ENCODE peak calls at places on chromosomes 4 and X, in ten cellular contexts. One of them, this sample, is unnamed.

GRCh38 chr4:120096508-120097297 is 30.1 kb upstream of the MAD2L1 start:
- DNase-seq in brain microvascular endothelial cell: no peak
- DNase-seq in neural crest cell: no peak
- DNase-seq in COR-L47: no peak
- DNase-seq in DMS153: no peak
- DNase-seq in D721Med: no peak
- DNase-seq in left colon: no peak
- DNase-seq in activated CD4-positive, alpha-beta T cell treated with anti-CD3 and anti-CD28 coated beads, Interleukin-2, amount 50 U/mL, for 4 hours: no peak
- DNase-seq in astrocyte of the spinal cord: no peak
- DNase-seq in CD4-positive, CD25-positive, alpha-beta regulatory T cell: no peak
- DNase-seq in this sample: no peak

GRCh38 chrX:47169726-47170515 is 23.7 kb upstream of the UBA1 start:
- DNase-seq in DMS153: no peak
- DNase-seq in D721Med: no peak
- DNase-seq in brain microvascular endothelial cell: no peak
- DNase-seq in activated CD4-positive, alpha-beta T cell treated with anti-CD3 and anti-CD28 coated beads, Interleukin-2, amount 50 U/mL, for 4 hours: no peak
- DNase-seq in COR-L47: no peak
- DNase-seq in CD4-positive, CD25-positive, alpha-beta regulatory T cell: no peak
- DNase-seq in astrocyte of the spinal cord: peak
- DNase-seq in left colon: no peak
- DNase-seq in neural crest cell: no peak
- DNase-seq in this sample: no peak

GRCh38 chr4:113499166-113499565 is 262.4 kb downstream of the CAMK2D start:
- DNase-seq in DMS153: peak
- DNase-seq in neural crest cell: no peak
- DNase-seq in COR-L47: no peak
- DNase-seq in astrocyte of the spinal cord: no peak
- DNase-seq in activated CD4-positive, alpha-beta T cell treated with anti-CD3 and anti-CD28 coated beads, Interleukin-2, amount 50 U/mL, for 4 hours: no peak
- DNase-seq in left colon: no peak
- DNase-seq in brain microvascular endothelial cell: no peak
- DNase-seq in D721Med: no peak
- DNase-seq in CD4-positive, CD25-positive, alpha-beta regulatory T cell: no peak
- DNase-seq in this sample: no peak

GRCh38 chrX:17022205-17022604 is 75.7 kb downstream of the REPS2 start:
- DNase-seq in D721Med: no peak
- DNase-seq in activated CD4-positive, alpha-beta T cell treated with anti-CD3 and anti-CD28 coated beads, Interleukin-2, amount 50 U/mL, for 4 hours: no peak
- DNase-seq in astrocyte of the spinal cord: peak
- DNase-seq in DMS153: no peak
- DNase-seq in neural crest cell: no peak
- DNase-seq in CD4-positive, CD25-positive, alpha-beta regulatory T cell: no peak
- DNase-seq in brain microvascular endothelial cell: peak
- DNase-seq in COR-L47: no peak
- DNase-seq in left colon: no peak
- DNase-seq in this sample: no peak

GRCh38 chr4:163762756-163763155 is 268.3 kb downstream of the TMA16 start:
- DNase-seq in COR-L47: no peak
- DNase-seq in neural crest cell: no peak
- DNase-seq in astrocyte of the spinal cord: no peak
- DNase-seq in CD4-positive, CD25-positive, alpha-beta regulatory T cell: no peak
- DNase-seq in activated CD4-positive, alpha-beta T cell treated with anti-CD3 and anti-CD28 coated beads, Interleukin-2, amount 50 U/mL, for 4 hours: no peak
- DNase-seq in D721Med: no peak
- DNase-seq in brain microvascular endothelial cell: no peak
- DNase-seq in left colon: no peak
- DNase-seq in DMS153: no peak
- DNase-seq in this sample: no peak

GRCh38 chr4:88759039-88759631 is 61.5 kb upstream of the NAP1L5 start:
- DNase-seq in DMS153: peak
- DNase-seq in COR-L47: peak
- DNase-seq in left colon: no peak
- DNase-seq in activated CD4-positive, alpha-beta T cell treated with anti-CD3 and anti-CD28 coated beads, Interleukin-2, amount 50 U/mL, for 4 hours: no peak
- DNase-seq in D721Med: no peak
- DNase-seq in CD4-positive, CD25-positive, alpha-beta regulatory T cell: no peak
- DNase-seq in neural crest cell: no peak
- DNase-seq in astrocyte of the spinal cord: peak
- DNase-seq in brain microvascular endothelial cell: peak
- DNase-seq in this sample: no peak

GRCh38 chr4:181933471-181933870 is 309.7 kb upstream of the TENM3 start:
- DNase-seq in DMS153: no peak
- DNase-seq in COR-L47: no peak
- DNase-seq in activated CD4-positive, alpha-beta T cell treated with anti-CD3 and anti-CD28 coated beads, Interleukin-2, amount 50 U/mL, for 4 hours: no peak
- DNase-seq in astrocyte of the spinal cord: no peak
- DNase-seq in CD4-positive, CD25-positive, alpha-beta regulatory T cell: no peak
- DNase-seq in left colon: no peak
- DNase-seq in brain microvascular endothelial cell: no peak
- DNase-seq in D721Med: no peak
- DNase-seq in neural crest cell: no peak
- DNase-seq in this sample: no peak

GRCh38 chrX:68684291-68684918 is 36.9 kb downstream of the STARD8 start:
- DNase-seq in activated CD4-positive, alpha-beta T cell treated with anti-CD3 and anti-CD28 coated beads, Interleukin-2, amount 50 U/mL, for 4 hours: no peak
- DNase-seq in DMS153: no peak
- DNase-seq in CD4-positive, CD25-positive, alpha-beta regulatory T cell: no peak
- DNase-seq in D721Med: no peak
- DNase-seq in astrocyte of the spinal cord: no peak
- DNase-seq in brain microvascular endothelial cell: no peak
- DNase-seq in COR-L47: no peak
- DNase-seq in neural crest cell: peak
- DNase-seq in left colon: peak
- DNase-seq in this sample: no peak

GRCh38 chr4:24781999-24782745 is 13.2 kb upstream of the SOD3 start:
- DNase-seq in activated CD4-positive, alpha-beta T cell treated with anti-CD3 and anti-CD28 coated beads, Interleukin-2, amount 50 U/mL, for 4 hours: no peak
- DNase-seq in CD4-positive, CD25-positive, alpha-beta regulatory T cell: no peak
- DNase-seq in neural crest cell: no peak
- DNase-seq in brain microvascular endothelial cell: no peak
- DNase-seq in left colon: no peak
- DNase-seq in COR-L47: no peak
- DNase-seq in astrocyte of the spinal cord: no peak
- DNase-seq in D721Med: no peak
- DNase-seq in DMS153: no peak
- DNase-seq in this sample: no peak

GRCh38 chrX:55640854-55641253 is 17.7 kb downstream of the FOXR2 start:
- DNase-seq in neural crest cell: no peak
- DNase-seq in D721Med: no peak
- DNase-seq in astrocyte of the spinal cord: no peak
- DNase-seq in COR-L47: no peak
- DNase-seq in activated CD4-positive, alpha-beta T cell treated with anti-CD3 and anti-CD28 coated beads, Interleukin-2, amount 50 U/mL, for 4 hours: no peak
- DNase-seq in brain microvascular endothelial cell: no peak
- DNase-seq in CD4-positive, CD25-positive, alpha-beta regulatory T cell: no peak
- DNase-seq in left colon: no peak
- DNase-seq in DMS153: no peak
- DNase-seq in this sample: no peak

GRCh38 chr4:147546341-147546740 is 65.4 kb downstream of the EDNRA start:
- DNase-seq in astrocyte of the spinal cord: peak
- DNase-seq in CD4-positive, CD25-positive, alpha-beta regulatory T cell: no peak
- DNase-seq in left colon: no peak
- DNase-seq in D721Med: no peak
- DNase-seq in brain microvascular endothelial cell: peak
- DNase-seq in DMS153: no peak
- DNase-seq in neural crest cell: no peak
- DNase-seq in activated CD4-positive, alpha-beta T cell treated with anti-CD3 and anti-CD28 coated beads, Interleukin-2, amount 50 U/mL, for 4 hours: no peak
- DNase-seq in COR-L47: no peak
- DNase-seq in this sample: no peak

GRCh38 chr4:158915683-158916241 is 146.9 kb downstream of the FNIP2 start:
- DNase-seq in COR-L47: no peak
- DNase-seq in D721Med: no peak
- DNase-seq in activated CD4-positive, alpha-beta T cell treated with anti-CD3 and anti-CD28 coated beads, Interleukin-2, amount 50 U/mL, for 4 hours: no peak
- DNase-seq in neural crest cell: no peak
- DNase-seq in astrocyte of the spinal cord: no peak
- DNase-seq in DMS153: no peak
- DNase-seq in CD4-positive, CD25-positive, alpha-beta regulatory T cell: no peak
- DNase-seq in brain microvascular endothelial cell: no peak
- DNase-seq in left colon: no peak
- DNase-seq in this sample: no peak

GRCh38 chr4:82744284-82744963 is 54.2 kb downstream of the SCD5 start:
- DNase-seq in neural crest cell: no peak
- DNase-seq in DMS153: no peak
- DNase-seq in CD4-positive, CD25-positive, alpha-beta regulatory T cell: no peak
- DNase-seq in D721Med: no peak
- DNase-seq in COR-L47: no peak
- DNase-seq in brain microvascular endothelial cell: no peak
- DNase-seq in left colon: no peak
- DNase-seq in astrocyte of the spinal cord: peak
- DNase-seq in activated CD4-positive, alpha-beta T cell treated with anti-CD3 and anti-CD28 coated beads, Interleukin-2, amount 50 U/mL, for 4 hours: no peak
- DNase-seq in this sample: no peak

GRCh38 chr4:131534944-131535640 is 1614.0 kb upstream of the PCDH10 start:
- DNase-seq in astrocyte of the spinal cord: no peak
- DNase-seq in left colon: no peak
- DNase-seq in brain microvascular endothelial cell: no peak
- DNase-seq in DMS153: no peak
- DNase-seq in COR-L47: no peak
- DNase-seq in D721Med: no peak
- DNase-seq in activated CD4-positive, alpha-beta T cell treated with anti-CD3 and anti-CD28 coated beads, Interleukin-2, amount 50 U/mL, for 4 hours: no peak
- DNase-seq in CD4-positive, CD25-positive, alpha-beta regulatory T cell: no peak
- DNase-seq in neural crest cell: no peak
- DNase-seq in this sample: no peak

GRCh38 chr4:100900134-100900533 is 382.3 kb upstream of the EMCN start:
- DNase-seq in neural crest cell: no peak
- DNase-seq in COR-L47: no peak
- DNase-seq in astrocyte of the spinal cord: no peak
- DNase-seq in CD4-positive, CD25-positive, alpha-beta regulatory T cell: no peak
- DNase-seq in activated CD4-positive, alpha-beta T cell treated with anti-CD3 and anti-CD28 coated beads, Interleukin-2, amount 50 U/mL, for 4 hours: no peak
- DNase-seq in DMS153: no peak
- DNase-seq in D721Med: no peak
- DNase-seq in left colon: no peak
- DNase-seq in brain microvascular endothelial cell: no peak
- DNase-seq in this sample: no peak

GRCh38 chr4:56828784-56829535 is 7.5 kb upstream of the SPINK2 start:
- DNase-seq in COR-L47: no peak
- DNase-seq in CD4-positive, CD25-positive, alpha-beta regulatory T cell: no peak
- DNase-seq in activated CD4-positive, alpha-beta T cell treated with anti-CD3 and anti-CD28 coated beads, Interleukin-2, amount 50 U/mL, for 4 hours: no peak
- DNase-seq in D721Med: no peak
- DNase-seq in brain microvascular endothelial cell: peak
- DNase-seq in neural crest cell: no peak
- DNase-seq in DMS153: no peak
- DNase-seq in left colon: no peak
- DNase-seq in astrocyte of the spinal cord: peak
- DNase-seq in this sample: no peak

GRCh38 chr4:122776916-122777315 is 44.4 kb downstream of the BBS12 start:
- DNase-seq in CD4-positive, CD25-positive, alpha-beta regulatory T cell: no peak
- DNase-seq in activated CD4-positive, alpha-beta T cell treated with anti-CD3 and anti-CD28 coated beads, Interleukin-2, amount 50 U/mL, for 4 hours: no peak
- DNase-seq in DMS153: peak
- DNase-seq in left colon: peak
- DNase-seq in D721Med: no peak
- DNase-seq in brain microvascular endothelial cell: no peak
- DNase-seq in COR-L47: peak
- DNase-seq in neural crest cell: no peak
- DNase-seq in astrocyte of the spinal cord: no peak
- DNase-seq in this sample: no peak

GRCh38 chr4:57094482-57095223 is 15.5 kb downstream of the IGFBP7 start:
- DNase-seq in CD4-positive, CD25-positive, alpha-beta regulatory T cell: no peak
- DNase-seq in left colon: no peak
- DNase-seq in D721Med: no peak
- DNase-seq in DMS153: no peak
- DNase-seq in COR-L47: no peak
- DNase-seq in astrocyte of the spinal cord: peak
- DNase-seq in activated CD4-positive, alpha-beta T cell treated with anti-CD3 and anti-CD28 coated beads, Interleukin-2, amount 50 U/mL, for 4 hours: no peak
- DNase-seq in brain microvascular endothelial cell: peak
- DNase-seq in neural crest cell: no peak
- DNase-seq in this sample: no peak

GRCh38 chr4:10619220-10619619 is 65.3 kb downstream of the CLNK start:
- DNase-seq in COR-L47: peak
- DNase-seq in DMS153: peak
- DNase-seq in CD4-positive, CD25-positive, alpha-beta regulatory T cell: no peak
- DNase-seq in astrocyte of the spinal cord: peak
- DNase-seq in brain microvascular endothelial cell: peak
- DNase-seq in activated CD4-positive, alpha-beta T cell treated with anti-CD3 and anti-CD28 coated beads, Interleukin-2, amount 50 U/mL, for 4 hours: no peak
- DNase-seq in left colon: peak
- DNase-seq in D721Med: no peak
- DNase-seq in neural crest cell: no peak
- DNase-seq in this sample: no peak

GRCh38 chr4:3389879-3390840 is 51.6 kb upstream of the HGFAC start:
- DNase-seq in activated CD4-positive, alpha-beta T cell treated with anti-CD3 and anti-CD28 coated beads, Interleukin-2, amount 50 U/mL, for 4 hours: no peak
- DNase-seq in brain microvascular endothelial cell: no peak
- DNase-seq in astrocyte of the spinal cord: no peak
- DNase-seq in D721Med: no peak
- DNase-seq in DMS153: no peak
- DNase-seq in CD4-positive, CD25-positive, alpha-beta regulatory T cell: no peak
- DNase-seq in neural crest cell: no peak
- DNase-seq in COR-L47: no peak
- DNase-seq in left colon: no peak
- DNase-seq in this sample: no peak

GRCh38 chr4:159142254-159142653 is 39.4 kb downstream of the RAPGEF2 start:
- DNase-seq in astrocyte of the spinal cord: peak
- DNase-seq in neural crest cell: no peak
- DNase-seq in COR-L47: no peak
- DNase-seq in DMS153: no peak
- DNase-seq in left colon: no peak
- DNase-seq in brain microvascular endothelial cell: peak
- DNase-seq in activated CD4-positive, alpha-beta T cell treated with anti-CD3 and anti-CD28 coated beads, Interleukin-2, amount 50 U/mL, for 4 hours: no peak
- DNase-seq in D721Med: no peak
- DNase-seq in CD4-positive, CD25-positive, alpha-beta regulatory T cell: no peak
- DNase-seq in this sample: no peak

GRCh38 chrX:154593201-154593600 is 8.3 kb downstream of the CTAG1A start:
- DNase-seq in D721Med: no peak
- DNase-seq in brain microvascular endothelial cell: no peak
- DNase-seq in activated CD4-positive, alpha-beta T cell treated with anti-CD3 and anti-CD28 coated beads, Interleukin-2, amount 50 U/mL, for 4 hours: no peak
- DNase-seq in CD4-positive, CD25-positive, alpha-beta regulatory T cell: no peak
- DNase-seq in DMS153: no peak
- DNase-seq in COR-L47: no peak
- DNase-seq in left colon: no peak
- DNase-seq in astrocyte of the spinal cord: no peak
- DNase-seq in neural crest cell: no peak
- DNase-seq in this sample: no peak

GRCh38 chr4:39637572-39638357 is 900 bp downstream of the SMIM14 start:
- DNase-seq in DMS153: no peak
- DNase-seq in brain microvascular endothelial cell: peak
- DNase-seq in activated CD4-positive, alpha-beta T cell treated with anti-CD3 and anti-CD28 coated beads, Interleukin-2, amount 50 U/mL, for 4 hours: no peak
- DNase-seq in neural crest cell: peak
- DNase-seq in CD4-positive, CD25-positive, alpha-beta regulatory T cell: peak
- DNase-seq in left colon: peak
- DNase-seq in D721Med: no peak
- DNase-seq in COR-L47: no peak
- DNase-seq in astrocyte of the spinal cord: peak
- DNase-seq in this sample: no peak

GRCh38 chr4:139171878-139172691 is 4.9 kb downstream of the ELF2 start:
- DNase-seq in DMS153: no peak
- DNase-seq in CD4-positive, CD25-positive, alpha-beta regulatory T cell: no peak
- DNase-seq in astrocyte of the spinal cord: peak
- DNase-seq in brain microvascular endothelial cell: peak
- DNase-seq in D721Med: no peak
- DNase-seq in COR-L47: no peak
- DNase-seq in left colon: no peak
- DNase-seq in neural crest cell: no peak
- DNase-seq in activated CD4-positive, alpha-beta T cell treated with anti-CD3 and anti-CD28 coated beads, Interleukin-2, amount 50 U/mL, for 4 hours: no peak
- DNase-seq in this sample: no peak

GRCh38 chr4:57095956-57096355 is 14.2 kb downstream of the IGFBP7 start:
- DNase-seq in D721Med: no peak
- DNase-seq in CD4-positive, CD25-positive, alpha-beta regulatory T cell: no peak
- DNase-seq in brain microvascular endothelial cell: no peak
- DNase-seq in neural crest cell: no peak
- DNase-seq in left colon: no peak
- DNase-seq in activated CD4-positive, alpha-beta T cell treated with anti-CD3 and anti-CD28 coated beads, Interleukin-2, amount 50 U/mL, for 4 hours: no peak
- DNase-seq in DMS153: no peak
- DNase-seq in astrocyte of the spinal cord: no peak
- DNase-seq in COR-L47: no peak
- DNase-seq in this sample: no peak

This sample was measured in breast epithelium.